ENCODE peak calls at places on chromosomes 6 and 20, in ten cellular contexts. One of them, this sample, is unnamed.
A peak's percentile ranks its signal among the peaks of the same experiment; 100 is the strongest.

GRCh38 chr6:8059129-8059528 is 5.1 kb downstream of the BLOC1S5 start:
- DNase-seq in D341Med: no peak
- DNase-seq in neuronal stem cell: no peak
- DNase-seq in HS-27A: no peak
- DNase-seq in NCI-H774: no peak
- DNase-seq in astrocyte of the spinal cord: peak; percentile 67
- DNase-seq in RWPE1: no peak
- DNase-seq in MCF 10A: peak; percentile 16
- DNase-seq in NCI-H1105 treated with DMSO at 0.1 percent for 48 hours: peak; percentile 23
- DNase-seq in fibroblast of the conjunctiva: peak; percentile 38
- DNase-seq in this sample: no peak

GRCh38 chr6:31918069-31918725 is 9.3 kb upstream of the C2 start:
- DNase-seq in D341Med: no peak
- DNase-seq in neuronal stem cell: no peak
- DNase-seq in HS-27A: no peak
- DNase-seq in NCI-H774: no peak
- DNase-seq in astrocyte of the spinal cord: no peak
- DNase-seq in RWPE1: no peak
- DNase-seq in MCF 10A: no peak
- DNase-seq in NCI-H1105 treated with DMSO at 0.1 percent for 48 hours: no peak
- DNase-seq in fibroblast of the conjunctiva: no peak
- DNase-seq in this sample: no peak

GRCh38 chr6:16503241-16503775 is 258.0 kb downstream of the ATXN1 start:
- DNase-seq in D341Med: no peak
- DNase-seq in neuronal stem cell: no peak
- DNase-seq in HS-27A: no peak
- DNase-seq in NCI-H774: no peak
- DNase-seq in astrocyte of the spinal cord: no peak
- DNase-seq in RWPE1: no peak
- DNase-seq in MCF 10A: no peak
- DNase-seq in NCI-H1105 treated with DMSO at 0.1 percent for 48 hours: no peak
- DNase-seq in fibroblast of the conjunctiva: no peak
- DNase-seq in this sample: no peak

GRCh38 chr6:98831057-98832031 is 3.0 kb upstream of the POU3F2 start:
- DNase-seq in D341Med: peak; percentile 24
- DNase-seq in neuronal stem cell: peak; percentile 29
- DNase-seq in HS-27A: no peak
- DNase-seq in NCI-H774: peak; percentile 82
- DNase-seq in astrocyte of the spinal cord: no peak
- DNase-seq in RWPE1: no peak
- DNase-seq in MCF 10A: no peak
- DNase-seq in NCI-H1105 treated with DMSO at 0.1 percent for 48 hours: peak; percentile 21
- DNase-seq in fibroblast of the conjunctiva: no peak
- DNase-seq in this sample: peak; percentile 43

GRCh38 chr6:47358440-47359225 is 48.9 kb upstream of the TNFRSF21 start:
- DNase-seq in D341Med: no peak
- DNase-seq in neuronal stem cell: no peak
- DNase-seq in HS-27A: no peak
- DNase-seq in NCI-H774: peak; percentile 48
- DNase-seq in astrocyte of the spinal cord: no peak
- DNase-seq in RWPE1: no peak
- DNase-seq in MCF 10A: no peak
- DNase-seq in NCI-H1105 treated with DMSO at 0.1 percent for 48 hours: no peak
- DNase-seq in fibroblast of the conjunctiva: no peak
- DNase-seq in this sample: no peak

GRCh38 chr6:99013661-99014458 is 66.1 kb upstream of the FBXL4 start:
- DNase-seq in D341Med: no peak
- DNase-seq in neuronal stem cell: no peak
- DNase-seq in HS-27A: no peak
- DNase-seq in NCI-H774: no peak
- DNase-seq in astrocyte of the spinal cord: peak; percentile 22
- DNase-seq in RWPE1: no peak
- DNase-seq in MCF 10A: no peak
- DNase-seq in NCI-H1105 treated with DMSO at 0.1 percent for 48 hours: no peak
- DNase-seq in fibroblast of the conjunctiva: no peak
- DNase-seq in this sample: no peak

GRCh38 chr20:54197621-54198604 is 10.0 kb upstream of the PFDN4 start:
- DNase-seq in D341Med: no peak
- DNase-seq in neuronal stem cell: no peak
- DNase-seq in HS-27A: no peak
- DNase-seq in NCI-H774: no peak
- DNase-seq in astrocyte of the spinal cord: peak; percentile 56
- DNase-seq in RWPE1: peak; percentile 78
- DNase-seq in MCF 10A: peak; percentile 82
- DNase-seq in NCI-H1105 treated with DMSO at 0.1 percent for 48 hours: peak; percentile 22
- DNase-seq in fibroblast of the conjunctiva: peak; percentile 71
- DNase-seq in this sample: no peak

GRCh38 chr20:59151820-59152219 is 11.8 kb upstream of the ZNF831 start:
- DNase-seq in D341Med: no peak
- DNase-seq in neuronal stem cell: no peak
- DNase-seq in HS-27A: no peak
- DNase-seq in NCI-H774: no peak
- DNase-seq in astrocyte of the spinal cord: no peak
- DNase-seq in RWPE1: no peak
- DNase-seq in MCF 10A: no peak
- DNase-seq in NCI-H1105 treated with DMSO at 0.1 percent for 48 hours: no peak
- DNase-seq in fibroblast of the conjunctiva: no peak
- DNase-seq in this sample: no peak

GRCh38 chr6:152605901-152606390 is 31.2 kb downstream of the SYNE1 start:
- DNase-seq in D341Med: no peak
- DNase-seq in neuronal stem cell: no peak
- DNase-seq in HS-27A: no peak
- DNase-seq in NCI-H774: no peak
- DNase-seq in astrocyte of the spinal cord: peak; percentile 24
- DNase-seq in RWPE1: no peak
- DNase-seq in MCF 10A: no peak
- DNase-seq in NCI-H1105 treated with DMSO at 0.1 percent for 48 hours: no peak
- DNase-seq in fibroblast of the conjunctiva: no peak
- DNase-seq in this sample: no peak

GRCh38 chr20:52231230-52231746 is 39.7 kb upstream of the ZFP64 start:
- DNase-seq in D341Med: no peak
- DNase-seq in neuronal stem cell: no peak
- DNase-seq in HS-27A: no peak
- DNase-seq in NCI-H774: no peak
- DNase-seq in astrocyte of the spinal cord: no peak
- DNase-seq in RWPE1: no peak
- DNase-seq in MCF 10A: no peak
- DNase-seq in NCI-H1105 treated with DMSO at 0.1 percent for 48 hours: no peak
- DNase-seq in fibroblast of the conjunctiva: no peak
- DNase-seq in this sample: no peak

GRCh38 chr6:96151707-96152106 is 135.9 kb downstream of the FUT9 start:
- DNase-seq in D341Med: no peak
- DNase-seq in neuronal stem cell: no peak
- DNase-seq in HS-27A: no peak
- DNase-seq in NCI-H774: no peak
- DNase-seq in astrocyte of the spinal cord: no peak
- DNase-seq in RWPE1: no peak
- DNase-seq in MCF 10A: no peak
- DNase-seq in NCI-H1105 treated with DMSO at 0.1 percent for 48 hours: no peak
- DNase-seq in fibroblast of the conjunctiva: no peak
- DNase-seq in this sample: no peak

GRCh38 chr6:36126553-36127458 is 3.5 kb upstream of the MAPK13 start:
- DNase-seq in D341Med: no peak
- DNase-seq in neuronal stem cell: no peak
- DNase-seq in HS-27A: no peak
- DNase-seq in NCI-H774: no peak
- DNase-seq in astrocyte of the spinal cord: peak; percentile 23
- DNase-seq in RWPE1: peak; percentile 19
- DNase-seq in MCF 10A: no peak
- DNase-seq in NCI-H1105 treated with DMSO at 0.1 percent for 48 hours: no peak
- DNase-seq in fibroblast of the conjunctiva: no peak
- DNase-seq in this sample: no peak

GRCh38 chr20:58628491-58629212 is 22.4 kb upstream of the STX16 start:
- DNase-seq in D341Med: no peak
- DNase-seq in neuronal stem cell: no peak
- DNase-seq in HS-27A: no peak
- DNase-seq in NCI-H774: no peak
- DNase-seq in astrocyte of the spinal cord: no peak
- DNase-seq in RWPE1: no peak
- DNase-seq in MCF 10A: no peak
- DNase-seq in NCI-H1105 treated with DMSO at 0.1 percent for 48 hours: no peak
- DNase-seq in fibroblast of the conjunctiva: no peak
- DNase-seq in this sample: no peak

GRCh38 chr20:17381701-17382100 is 149.5 kb downstream of the BFSP1 start:
- DNase-seq in D341Med: no peak
- DNase-seq in neuronal stem cell: no peak
- DNase-seq in HS-27A: no peak
- DNase-seq in NCI-H774: no peak
- DNase-seq in astrocyte of the spinal cord: no peak
- DNase-seq in RWPE1: no peak
- DNase-seq in MCF 10A: no peak
- DNase-seq in NCI-H1105 treated with DMSO at 0.1 percent for 48 hours: no peak
- DNase-seq in fibroblast of the conjunctiva: no peak
- DNase-seq in this sample: no peak

GRCh38 chr20:10531848-10532247 is 96.7 kb downstream of the SLX4IP start:
- DNase-seq in D341Med: no peak
- DNase-seq in neuronal stem cell: no peak
- DNase-seq in HS-27A: no peak
- DNase-seq in NCI-H774: no peak
- DNase-seq in astrocyte of the spinal cord: peak; percentile 82
- DNase-seq in RWPE1: no peak
- DNase-seq in MCF 10A: no peak
- DNase-seq in NCI-H1105 treated with DMSO at 0.1 percent for 48 hours: no peak
- DNase-seq in fibroblast of the conjunctiva: no peak
- DNase-seq in this sample: no peak

GRCh38 chr6:34011298-34011697 is 134.6 kb downstream of the GRM4 start:
- DNase-seq in D341Med: no peak
- DNase-seq in neuronal stem cell: no peak
- DNase-seq in HS-27A: no peak
- DNase-seq in NCI-H774: no peak
- DNase-seq in astrocyte of the spinal cord: no peak
- DNase-seq in RWPE1: no peak
- DNase-seq in MCF 10A: no peak
- DNase-seq in NCI-H1105 treated with DMSO at 0.1 percent for 48 hours: no peak
- DNase-seq in fibroblast of the conjunctiva: no peak
- DNase-seq in this sample: no peak

GRCh38 chr6:89120371-89120770 is 2.5 kb upstream of the SRSF12 start:
- DNase-seq in D341Med: no peak
- DNase-seq in neuronal stem cell: no peak
- DNase-seq in HS-27A: no peak
- DNase-seq in NCI-H774: no peak
- DNase-seq in astrocyte of the spinal cord: no peak
- DNase-seq in RWPE1: no peak
- DNase-seq in MCF 10A: no peak
- DNase-seq in NCI-H1105 treated with DMSO at 0.1 percent for 48 hours: no peak
- DNase-seq in fibroblast of the conjunctiva: no peak
- DNase-seq in this sample: no peak

GRCh38 chr6:139852484-139853140 is 478.2 kb upstream of the CITED2 start:
- DNase-seq in D341Med: no peak
- DNase-seq in neuronal stem cell: no peak
- DNase-seq in HS-27A: no peak
- DNase-seq in NCI-H774: no peak
- DNase-seq in astrocyte of the spinal cord: peak; percentile 52
- DNase-seq in RWPE1: no peak
- DNase-seq in MCF 10A: no peak
- DNase-seq in NCI-H1105 treated with DMSO at 0.1 percent for 48 hours: no peak
- DNase-seq in fibroblast of the conjunctiva: no peak
- DNase-seq in this sample: no peak

GRCh38 chr6:160437153-160437552 is 89.0 kb downstream of the SLC22A3 start:
- DNase-seq in D341Med: no peak
- DNase-seq in neuronal stem cell: no peak
- DNase-seq in HS-27A: no peak
- DNase-seq in NCI-H774: no peak
- DNase-seq in astrocyte of the spinal cord: no peak
- DNase-seq in RWPE1: no peak
- DNase-seq in MCF 10A: no peak
- DNase-seq in NCI-H1105 treated with DMSO at 0.1 percent for 48 hours: no peak
- DNase-seq in fibroblast of the conjunctiva: no peak
- DNase-seq in this sample: no peak

GRCh38 chr6:26170181-26170580 is 83.0 kb downstream of the HFE start:
- DNase-seq in D341Med: no peak
- DNase-seq in neuronal stem cell: no peak
- DNase-seq in HS-27A: no peak
- DNase-seq in NCI-H774: no peak
- DNase-seq in astrocyte of the spinal cord: no peak
- DNase-seq in RWPE1: no peak
- DNase-seq in MCF 10A: no peak
- DNase-seq in NCI-H1105 treated with DMSO at 0.1 percent for 48 hours: no peak
- DNase-seq in fibroblast of the conjunctiva: no peak
- DNase-seq in this sample: no peak

GRCh38 chr6:18269253-18269652 is 4.9 kb upstream of the DEK start:
- DNase-seq in D341Med: no peak
- DNase-seq in neuronal stem cell: no peak
- DNase-seq in HS-27A: no peak
- DNase-seq in NCI-H774: no peak
- DNase-seq in astrocyte of the spinal cord: peak; percentile 26
- DNase-seq in RWPE1: no peak
- DNase-seq in MCF 10A: no peak
- DNase-seq in NCI-H1105 treated with DMSO at 0.1 percent for 48 hours: no peak
- DNase-seq in fibroblast of the conjunctiva: no peak
- DNase-seq in this sample: no peak

GRCh38 chr6:13767121-13767794 is 47.1 kb downstream of the MCUR1 start:
- DNase-seq in D341Med: no peak
- DNase-seq in neuronal stem cell: no peak
- DNase-seq in HS-27A: no peak
- DNase-seq in NCI-H774: no peak
- DNase-seq in astrocyte of the spinal cord: peak; percentile 19
- DNase-seq in RWPE1: no peak
- DNase-seq in MCF 10A: no peak
- DNase-seq in NCI-H1105 treated with DMSO at 0.1 percent for 48 hours: no peak
- DNase-seq in fibroblast of the conjunctiva: no peak
- DNase-seq in this sample: peak; percentile 59

GRCh38 chr20:29302979-29303644 is 1954.4 kb upstream of the DEFB115 start:
- DNase-seq in D341Med: no peak
- DNase-seq in neuronal stem cell: no peak
- DNase-seq in HS-27A: no peak
- DNase-seq in NCI-H774: no peak
- DNase-seq in astrocyte of the spinal cord: no peak
- DNase-seq in RWPE1: no peak
- DNase-seq in MCF 10A: no peak
- DNase-seq in NCI-H1105 treated with DMSO at 0.1 percent for 48 hours: no peak
- DNase-seq in fibroblast of the conjunctiva: no peak
- DNase-seq in this sample: no peak

GRCh38 chr6:41728073-41728936 is 7.1 kb downstream of the TFEB start:
- DNase-seq in D341Med: no peak
- DNase-seq in neuronal stem cell: no peak
- DNase-seq in HS-27A: no peak
- DNase-seq in NCI-H774: peak; percentile 87
- DNase-seq in astrocyte of the spinal cord: no peak
- DNase-seq in RWPE1: no peak
- DNase-seq in MCF 10A: no peak
- DNase-seq in NCI-H1105 treated with DMSO at 0.1 percent for 48 hours: peak; percentile 67
- DNase-seq in fibroblast of the conjunctiva: no peak
- DNase-seq in this sample: peak; percentile 58

GRCh38 chr6:141208101-141208500 is 924.6 kb upstream of the GJE1 start:
- DNase-seq in D341Med: no peak
- DNase-seq in neuronal stem cell: no peak
- DNase-seq in HS-27A: no peak
- DNase-seq in NCI-H774: no peak
- DNase-seq in astrocyte of the spinal cord: no peak
- DNase-seq in RWPE1: no peak
- DNase-seq in MCF 10A: no peak
- DNase-seq in NCI-H1105 treated with DMSO at 0.1 percent for 48 hours: no peak
- DNase-seq in fibroblast of the conjunctiva: no peak
- DNase-seq in this sample: no peak

GRCh38 chr6:123965894-123966293 is 162.2 kb downstream of the NKAIN2 start:
- DNase-seq in D341Med: peak; percentile 18
- DNase-seq in neuronal stem cell: peak; percentile 51
- DNase-seq in HS-27A: no peak
- DNase-seq in NCI-H774: peak; percentile 64
- DNase-seq in astrocyte of the spinal cord: peak; percentile 29
- DNase-seq in RWPE1: peak; percentile 34
- DNase-seq in MCF 10A: peak; percentile 48
- DNase-seq in NCI-H1105 treated with DMSO at 0.1 percent for 48 hours: peak; percentile 87
- DNase-seq in fibroblast of the conjunctiva: no peak
- DNase-seq in this sample: no peak

GRCh38 chr6:31701666-31702420 is 1.3 kb downstream of the ABHD16A start:
- DNase-seq in D341Med: peak; percentile 71
- DNase-seq in neuronal stem cell: no peak
- DNase-seq in HS-27A: no peak
- DNase-seq in NCI-H774: peak; percentile 25
- DNase-seq in astrocyte of the spinal cord: peak; percentile 33
- DNase-seq in RWPE1: no peak
- DNase-seq in MCF 10A: no peak
- DNase-seq in NCI-H1105 treated with DMSO at 0.1 percent for 48 hours: peak; percentile 36
- DNase-seq in fibroblast of the conjunctiva: no peak
- DNase-seq in this sample: no peak

GRCh38 chr6:125888989-125889656 is 67.4 kb upstream of the HINT3 start:
- DNase-seq in D341Med: no peak
- DNase-seq in neuronal stem cell: peak; percentile 39
- DNase-seq in HS-27A: peak; percentile 22
- DNase-seq in NCI-H774: no peak
- DNase-seq in astrocyte of the spinal cord: peak; percentile 13
- DNase-seq in RWPE1: no peak
- DNase-seq in MCF 10A: peak; percentile 77
- DNase-seq in NCI-H1105 treated with DMSO at 0.1 percent for 48 hours: no peak
- DNase-seq in fibroblast of the conjunctiva: no peak
- DNase-seq in this sample: no peak

This sample was measured in dorsolateral prefrontal cortex.